ENCODE peak calls at places on chromosomes 3 and 15, in four cellular contexts. B, A, X and M are unnamed samples.

GRCh38 chr3:186261638-186262037 is 100.4 kb downstream of the DGKG start:
- DNase-seq in X (no peak), B (peak; percentile 17), A (no peak), M (no peak)

GRCh38 chr15:80697316-80697715 is 2.2 kb downstream of the ABHD17C start:
- DNase-seq in X (no peak), A (no peak), B (no peak), M (no peak)

GRCh38 chr3:160448845-160449659 is 534 bp downstream of the TRIM59 start:
- DNase-seq in A (peak; percentile 37), B (no peak), X (no peak), M (peak; percentile 51)

GRCh38 chr15:26087395-26087794 is 224.3 kb upstream of the ATP10A start:
- DNase-seq in X (no peak), B (peak; percentile 11), A (no peak), M (no peak)

GRCh38 chr3:80060664-80061063 is 292.9 kb upstream of the ROBO1 start:
- DNase-seq in X (no peak), A (no peak), B (no peak), M (no peak)

GRCh38 chr3:172087827-172088580 is 48.6 kb downstream of the FNDC3B start:
- DNase-seq in X (no peak), B (no peak), A (no peak), M (no peak)

GRCh38 chr3:141305436-141305835 is 62.9 kb upstream of the ZBTB38 start:
- DNase-seq in B (peak; percentile 35), X (peak; percentile 34), A (no peak), M (peak; percentile 61)

GRCh38 chr3:1088503-1088902 is 4.3 kb upstream of the CNTN6 start:
- DNase-seq in X (no peak), A (peak; percentile 19), B (no peak), M (no peak)

GRCh38 chr3:4732974-4733373 is 239.8 kb downstream of the ITPR1 start:
- DNase-seq in X (no peak), B (no peak), A (peak; percentile 28), M (no peak)

GRCh38 chr3:140910860-140911259 is 30.8 kb upstream of the SLC25A36 start:
- DNase-seq in X (no peak), A (peak; percentile 22), B (no peak), M (no peak)

GRCh38 chr3:178761024-178761423 is 224.8 kb downstream of the KCNMB2 start:
- DNase-seq in A (no peak), B (no peak), X (no peak), M (no peak)

GRCh38 chr15:83372434-83372873 is 74.7 kb upstream of the SH3GL3 start:
- DNase-seq in X (no peak), A (no peak), B (peak; percentile 78), M (no peak)

GRCh38 chr3:59775106-59775505 is 725.3 kb upstream of the CFAP20DC start:
- DNase-seq in X (no peak), A (no peak), B (peak; percentile 44), M (no peak)

GRCh38 chr15:81279621-81280051 is 44.3 kb downstream of the STARD5 start:
- DNase-seq in A (no peak), X (no peak), B (no peak), M (peak; percentile 92)

GRCh38 chr3:4734454-4734853 is 241.3 kb downstream of the ITPR1 start:
- DNase-seq in A (no peak), B (no peak), X (no peak), M (no peak)

GRCh38 chr15:35671197-35671596 is 125.2 kb upstream of the DPH6 start:
- DNase-seq in X (no peak), B (no peak), A (no peak), M (no peak)

GRCh38 chr3:120157681-120158080 is 63.4 kb upstream of the GSK3B start:
- DNase-seq in A (no peak), X (no peak), B (no peak), M (no peak)